ENCODE peak calls at places on chromosomes 6 and 20, in four cellular contexts. U is H9, Y is neuronal stem cell, B is mesendoderm. V is an unnamed sample.

GRCh38 chr6:108164815-108165706 is 761 bp upstream of the NR2E1 start:
- DNase-seq in U (peak), Y (peak), B (no peak), V (no peak)

GRCh38 chr20:25286917-25287316 is 39.0 kb downstream of the PYGB start:
- DNase-seq in U (no peak), Y (no peak), B (no peak), V (no peak)

GRCh38 chr20:5767493-5768098 is 17.4 kb downstream of the SHLD1 start:
- DNase-seq in U (no peak), Y (no peak), B (no peak), V (no peak)

GRCh38 chr6:10610289-10610688 is 84.1 kb downstream of the C6orf52 start:
- DNase-seq in U (no peak), Y (no peak), B (no peak), V (no peak)

GRCh38 chr6:40845588-40845987 is 193.4 kb downstream of the UNC5CL start:
- DNase-seq in U (peak), Y (peak), B (peak), V (peak)

GRCh38 chr20:59746155-59746554 is 141.8 kb downstream of the PHACTR3 start:
- DNase-seq in U (no peak), Y (no peak), B (no peak), V (no peak)

GRCh38 chr6:3876866-3877265 is 27.7 kb downstream of the FAM50B start:
- DNase-seq in U (no peak), Y (no peak), B (no peak), V (no peak)

GRCh38 chr6:126685182-126685581 is 345.3 kb downstream of the CENPW start:
- DNase-seq in U (no peak), Y (no peak), B (no peak), V (no peak)

GRCh38 chr6:2802521-2803060 is 37.4 kb downstream of the WRNIP1 start:
- DNase-seq in U (no peak), Y (no peak), B (no peak), V (no peak)

GRCh38 chr20:59740621-59741020 is 136.3 kb downstream of the PHACTR3 start:
- DNase-seq in U (no peak), Y (no peak), B (no peak), V (no peak)

GRCh38 chr6:113018351-113019151 is 671.4 kb downstream of the RFPL4B start:
- DNase-seq in U (no peak), Y (no peak), B (no peak), V (no peak)

GRCh38 chr6:75331134-75331533 is 46.5 kb upstream of the TMEM30A start:
- DNase-seq in U (no peak), Y (no peak), B (no peak), V (no peak)

GRCh38 chr6:136426627-136427377 is 123.4 kb downstream of the MAP7 start:
- DNase-seq in U (no peak), Y (no peak), B (no peak), V (no peak)

GRCh38 chr6:52712136-52712535 is 41.2 kb downstream of the TMEM14A start:
- DNase-seq in U (no peak), Y (no peak), B (no peak), V (no peak)

GRCh38 chr20:25324412-25324811 is 66.2 kb downstream of the ABHD12 start:
- DNase-seq in U (peak), Y (no peak), B (no peak), V (peak)

GRCh38 chr6:3157151-3157933 is at the start of gene TUBB2A:
- DNase-seq in U (peak), Y (peak), B (peak), V (no peak)

GRCh38 chr6:129697788-129698187 is 12.2 kb downstream of the ARHGAP18 start:
- DNase-seq in U (no peak), Y (no peak), B (no peak), V (no peak)

GRCh38 chr6:37702314-37702713 is 4.6 kb upstream of the MDGA1 start:
- DNase-seq in U (no peak), Y (no peak), B (no peak), V (no peak)

GRCh38 chr6:149696904-149697303 is 21.0 kb downstream of the LATS1 start:
- DNase-seq in U (no peak), Y (no peak), B (no peak), V (no peak)

GRCh38 chr6:155196891-155197290 is 66.9 kb upstream of the CLDN20 start:
- DNase-seq in U (no peak), Y (no peak), B (no peak), V (no peak)

GRCh38 chr6:41548098-41548840 is 2.1 kb downstream of the FOXP4 start:
- DNase-seq in U (no peak), Y (no peak), B (no peak), V (no peak)

GRCh38 chr6:65760285-65760684 is 53.3 kb upstream of the EYS start:
- DNase-seq in U (no peak), Y (peak), B (peak), V (no peak)

GRCh38 chr6:28542440-28543293 is 17.0 kb downstream of the GPX5 start:
- DNase-seq in U (peak), Y (peak), B (peak), V (peak)

GRCh38 chr20:48682529-48683385 is 145.0 kb downstream of the PREX1 start:
- DNase-seq in U (peak), Y (peak), B (peak), V (peak)

GRCh38 chr6:135851442-135852271 is at the start of gene PDE7B:
- DNase-seq in U (peak), Y (peak), B (peak), V (peak)

GRCh38 chr6:139747154-139747553 is 372.7 kb upstream of the CITED2 start:
- DNase-seq in U (no peak), Y (no peak), B (no peak), V (no peak)

GRCh38 chr6:155122199-155122950 is 127.3 kb downstream of the TIAM2 start:
- DNase-seq in U (no peak), Y (no peak), B (no peak), V (no peak)

GRCh38 chr20:31713312-31714049 is 9.2 kb downstream of the BCL2L1 start:
- DNase-seq in U (peak), Y (no peak), B (peak), V (no peak)

GRCh38 chr6:15966000-15966399 is 162.9 kb upstream of the MYLIP start:
- DNase-seq in U (no peak), Y (no peak), B (no peak), V (no peak)

GRCh38 chr6:148842631-148843030 is 95.8 kb downstream of the UST start:
- DNase-seq in U (no peak), Y (no peak), B (no peak), V (no peak)

GRCh38 chr20:37680420-37680819 is 13.4 kb upstream of the CTNNBL1 start:
- DNase-seq in U (no peak), Y (no peak), B (no peak), V (no peak)

GRCh38 chr20:10557685-10558084 is 116.1 kb downstream of the JAG1 start:
- DNase-seq in U (peak), Y (no peak), B (no peak), V (no peak)
- H2BK15ac ChIP-seq in U (no peak), Y (no peak), B (no peak), V (peak)

GRCh38 chr20:19975436-19975799 is 41.7 kb upstream of the NAA20 start:
- DNase-seq in U (no peak), Y (no peak), B (no peak), V (peak)

GRCh38 chr20:19976595-19977372 is 40.4 kb upstream of the NAA20 start:
- DNase-seq in U (no peak), Y (no peak), B (peak), V (peak)

GRCh38 chr20:19975901-19976300 is 41.3 kb upstream of the NAA20 start:
- DNase-seq in U (no peak), Y (no peak), B (no peak), V (no peak)

GRCh38 chr20:19974621-19975435 is 42.3 kb upstream of the NAA20 start:
- DNase-seq in U (no peak), Y (no peak), B (no peak), V (no peak)

GRCh38 chr20:19973920-19974620 is 43.1 kb upstream of the NAA20 start:
- DNase-seq in U (no peak), Y (no peak), B (no peak), V (no peak)
- H2BK15ac ChIP-seq in U (no peak), Y (peak), B (no peak), V (no peak)

GRCh38 chr20:64051033-64051452 is 1.6 kb upstream of the SOX18 start:
- DNase-seq in U (no peak), Y (no peak), B (no peak), V (no peak)
- H2BK15ac ChIP-seq in U (no peak), Y (peak), B (no peak), V (no peak)

GRCh38 chr6:30881987-30882763 is 2.1 kb upstream of the DDR1 start:
- DNase-seq in U (peak), Y (peak), B (peak), V (no peak)
- H2BK15ac ChIP-seq in U (no peak), Y (peak), B (no peak), V (peak)

GRCh38 chr20:57657537-57658446 is 37.6 kb upstream of the ZBP1 start:
- DNase-seq in U (peak), Y (no peak), B (no peak), V (peak)

GRCh38 chr20:57656821-57657536 is 36.8 kb upstream of the ZBP1 start:
- DNase-seq in U (peak), Y (no peak), B (no peak), V (no peak)

GRCh38 chr20:57659789-57660509 is 39.7 kb upstream of the ZBP1 start:
- DNase-seq in U (no peak), Y (no peak), B (no peak), V (no peak)

GRCh38 chr20:57659131-57659788 is 39.0 kb upstream of the ZBP1 start:
- DNase-seq in U (peak), Y (no peak), B (no peak), V (no peak)

DNA sequence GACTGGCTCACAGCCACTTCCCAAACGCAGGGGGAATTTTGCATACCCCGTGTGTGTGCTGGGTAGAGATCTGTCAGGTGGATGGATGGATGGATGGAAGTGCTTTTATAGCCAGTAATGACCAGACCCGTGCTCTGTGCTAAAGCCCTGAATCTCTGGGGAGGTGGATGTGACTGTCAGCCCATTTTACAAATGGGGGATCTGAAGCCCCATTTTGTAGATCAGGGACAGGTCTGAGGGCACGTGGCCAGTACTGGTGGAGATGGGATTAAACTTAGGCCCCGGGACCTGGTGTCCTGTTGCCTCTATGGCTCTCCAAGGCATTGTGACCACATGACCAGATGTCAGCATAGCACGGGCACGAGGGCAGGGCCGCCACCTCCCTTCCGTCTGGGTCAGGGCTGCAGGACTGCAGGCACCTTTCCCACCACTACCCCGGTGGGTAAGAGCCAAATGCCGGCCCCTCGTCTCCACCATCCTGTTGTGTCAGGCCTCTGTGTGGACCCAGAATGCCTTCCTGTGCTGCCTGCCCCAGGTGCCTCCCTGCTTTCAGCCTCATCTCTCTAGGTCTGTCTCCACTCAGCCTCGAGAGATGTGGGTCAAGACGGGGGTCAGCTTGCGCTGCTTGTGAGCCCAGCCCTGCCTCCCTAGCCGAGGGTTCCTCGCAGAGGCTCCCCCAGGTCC is 38.4 kb upstream of the ZBP1 start:
- DNase-seq in U (peak), Y (no peak), B (no peak), V (no peak)
- H2BK15ac ChIP-seq in U (no peak), Y (no peak), B (no peak), V (no peak)

DNA sequence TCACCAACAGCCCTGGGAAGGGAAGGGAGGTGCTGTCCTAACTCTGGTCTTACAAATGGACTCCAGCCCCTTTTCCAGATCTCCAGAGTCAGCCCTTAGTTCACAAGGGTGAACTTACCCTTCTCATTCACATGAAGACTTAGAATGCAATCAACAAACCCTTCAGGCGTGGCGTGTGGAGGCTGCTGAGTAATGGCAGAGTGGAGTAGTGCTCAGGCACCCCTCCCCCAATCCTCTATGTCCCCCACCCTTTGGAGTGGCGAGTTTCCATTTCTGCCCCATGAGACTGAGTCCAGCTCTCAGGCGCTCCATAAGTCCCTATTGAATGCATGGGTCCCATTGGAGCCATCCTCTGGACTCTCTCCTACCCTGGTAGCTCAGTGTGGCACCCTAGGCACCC is 3.3 kb downstream of the SNAI1 start:
- DNase-seq in U (no peak), Y (no peak), B (no peak), V (no peak)
- H2BK15ac ChIP-seq in U (no peak), Y (no peak), B (no peak), V (peak)

DNA sequence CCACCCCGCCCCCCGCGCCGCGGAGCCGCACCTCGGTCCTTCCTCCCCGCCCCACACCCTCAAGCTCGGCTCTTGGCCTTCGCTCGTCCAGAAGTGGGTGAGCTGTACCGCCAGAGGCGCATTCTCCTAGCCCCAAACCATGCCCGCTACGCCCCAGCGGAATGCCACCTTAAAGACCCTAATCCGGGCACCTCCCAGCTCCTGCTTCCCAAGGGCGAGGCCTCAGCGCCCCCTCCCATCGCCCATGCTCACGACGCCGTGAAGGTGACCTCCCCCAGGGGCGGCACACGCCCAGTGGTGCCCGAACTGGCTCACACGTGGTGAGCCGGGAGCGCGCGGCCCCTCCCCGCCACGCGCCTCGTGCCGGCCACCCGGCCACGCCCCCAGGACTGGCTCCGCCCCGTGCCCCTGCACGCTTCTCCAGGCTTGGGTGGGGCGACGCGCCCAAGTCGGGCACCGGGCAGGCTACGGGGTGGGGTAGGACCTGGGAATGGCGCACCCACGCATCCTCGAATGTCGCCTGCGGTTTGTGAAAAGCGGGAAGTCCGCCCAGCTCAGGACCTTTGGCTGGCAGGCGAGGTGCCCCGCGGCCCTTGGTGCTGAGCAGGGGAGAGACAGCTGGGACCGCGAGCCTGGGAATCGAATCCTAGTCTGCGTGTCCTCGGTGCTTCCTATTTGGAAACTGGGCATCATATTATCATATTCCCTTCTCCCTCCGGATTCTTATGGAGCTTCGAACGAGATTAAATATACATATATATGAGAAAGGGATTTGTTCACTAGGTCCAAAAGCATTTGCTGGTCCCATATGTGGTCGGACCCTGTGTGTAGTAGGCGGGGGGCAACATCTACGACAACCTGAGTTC is 942 bp upstream of the SOX12 start:
- DNase-seq in U (peak), Y (peak), B (peak), V (peak)
- H2BK15ac ChIP-seq in U (no peak), Y (peak), B (no peak), V (peak)

DNA sequence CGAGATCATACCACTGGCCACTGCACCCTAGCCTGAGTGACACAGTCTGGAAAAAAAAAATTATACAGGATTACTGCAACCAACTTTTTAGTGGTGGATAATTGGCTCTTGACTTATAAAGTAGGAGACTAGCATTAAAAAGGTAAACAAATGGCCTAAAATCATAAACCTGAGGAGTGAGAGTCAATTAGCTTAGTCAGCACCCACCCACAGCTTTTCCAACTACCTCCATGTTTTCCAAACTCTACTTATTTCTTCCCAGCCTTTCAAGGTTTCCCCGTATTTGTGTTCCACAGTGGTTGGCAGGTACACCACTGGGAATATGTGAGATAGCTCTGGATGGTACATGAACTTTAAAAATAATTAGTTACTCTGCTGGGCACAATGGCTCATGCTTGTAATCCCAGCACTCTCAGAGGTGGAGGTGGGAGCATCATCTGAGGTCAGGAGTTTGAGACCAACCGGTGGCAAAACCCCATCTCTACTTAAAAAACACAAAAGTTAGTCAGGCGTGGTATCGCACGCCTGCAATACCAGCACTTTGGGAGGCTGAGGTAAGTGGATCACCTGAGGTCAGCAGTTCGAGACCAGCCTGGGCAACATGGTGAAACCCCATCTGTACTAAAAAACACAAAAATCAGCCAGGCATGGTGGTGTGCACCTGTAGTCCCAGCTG is 6.7 kb downstream of the CYP24A1 start:
- DNase-seq in U (no peak), Y (no peak), B (no peak), V (no peak)
- H2BK15ac ChIP-seq in U (no peak), Y (no peak), B (no peak), V (no peak)

GRCh38 chr6:57421503-57421902 is 104.1 kb downstream of the PRIM2 start:
- DNase-seq in U (no peak), Y (no peak), B (no peak), V (no peak)

GRCh38 chr6:57423468-57423867 is 106.0 kb downstream of the PRIM2 start:
- DNase-seq in U (peak), Y (peak), B (peak), V (peak)
- H2BK15ac ChIP-seq in U (no peak), Y (no peak), B (no peak), V (no peak)